ENCODE peak calls at places on chromosomes 1 and 21, in six cellular contexts. R is transverse colon; W is heart right ventricle; K is skeletal muscle cell; O is CD8-positive, alpha-beta memory T cell; Z is CD8-positive, alpha-beta T cell. Y is an unnamed sample.

GRCh38 chr21:36134820-36135390 is at the start of gene CBR3:
- DNase-seq in K (no peak), W (peak; percentile 68), O (peak; percentile 22), R (peak; percentile 55), Z (peak; percentile 34), Y (no peak)

GRCh38 chr1:151193304-151193703 is 3.3 kb upstream of the VPS72 start:
- DNase-seq in Z (no peak), O (no peak), R (no peak), W (no peak), K (no peak), Y (no peak)

GRCh38 chr1:232143315-232143886 is 486.5 kb downstream of the SIPA1L2 start:
- DNase-seq in O (no peak), K (no peak), W (no peak), R (no peak), Z (no peak), Y (no peak)

GRCh38 chr1:92970990-92971689 is 9.9 kb upstream of the DIPK1A start:
- DNase-seq in K (no peak), W (no peak), R (no peak), Z (no peak), O (no peak), Y (no peak)

GRCh38 chr1:183544598-183545297 is 45.5 kb downstream of the NCF2 start:
- DNase-seq in R (no peak), K (no peak), O (no peak), Z (no peak), W (no peak), Y (no peak)

GRCh38 chr1:174800951-174801350 is 198.8 kb upstream of the CACYBP start:
- DNase-seq in Z (no peak), R (no peak), K (no peak), O (no peak), W (no peak), Y (no peak)

GRCh38 chr1:14913475-14914155 is 239.9 kb upstream of the TMEM51 start:
- DNase-seq in K (no peak), Z (no peak), R (no peak), W (no peak), O (no peak), Y (no peak)

GRCh38 chr1:34165422-34165921 is 442 bp upstream of the CSMD2 start:
- DNase-seq in K (no peak), R (no peak), O (no peak), Z (no peak), W (no peak), Y (no peak)

GRCh38 chr1:215526147-215526845 is 40.8 kb upstream of the KCTD3 start:
- DNase-seq in O (no peak), W (no peak), R (no peak), K (no peak), Z (no peak), Y (peak; percentile 55)

GRCh38 chr1:162996261-162996660 is 72.9 kb upstream of the RGS4 start:
- DNase-seq in K (no peak), Z (no peak), R (no peak), O (no peak), W (no peak), Y (no peak)

DNA sequence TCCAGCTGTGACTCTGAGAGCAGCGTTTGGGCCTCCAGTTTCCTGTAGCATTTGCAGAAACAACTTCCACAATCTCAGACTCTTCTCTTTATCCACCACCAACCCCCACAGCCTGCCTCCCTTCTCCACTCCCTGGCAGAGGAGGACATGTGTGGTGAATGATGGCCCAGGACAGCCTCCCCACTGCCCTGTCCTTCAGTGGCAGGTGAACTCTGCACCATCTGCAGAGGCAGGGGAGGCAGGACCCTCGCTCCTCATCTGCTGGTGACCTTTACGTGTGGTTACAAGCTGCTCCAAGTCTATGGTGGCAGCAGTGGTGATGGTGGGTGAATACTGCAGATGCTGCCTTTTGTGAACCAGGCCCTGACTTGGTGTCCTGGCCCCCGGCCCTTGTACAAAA is 82.0 kb downstream of the FCRL5 start:
- DNase-seq in R (no peak), K (no peak), Z (no peak), O (no peak), W (no peak), Y (no peak)
- H3K4me3 ChIP-seq in R (no peak overlapping the region), K (no peak overlapping the region), Z (no peak overlapping the region), O (no peak overlapping the region), W (no peak overlapping the region), Y (no peak overlapping the region)

DNA sequence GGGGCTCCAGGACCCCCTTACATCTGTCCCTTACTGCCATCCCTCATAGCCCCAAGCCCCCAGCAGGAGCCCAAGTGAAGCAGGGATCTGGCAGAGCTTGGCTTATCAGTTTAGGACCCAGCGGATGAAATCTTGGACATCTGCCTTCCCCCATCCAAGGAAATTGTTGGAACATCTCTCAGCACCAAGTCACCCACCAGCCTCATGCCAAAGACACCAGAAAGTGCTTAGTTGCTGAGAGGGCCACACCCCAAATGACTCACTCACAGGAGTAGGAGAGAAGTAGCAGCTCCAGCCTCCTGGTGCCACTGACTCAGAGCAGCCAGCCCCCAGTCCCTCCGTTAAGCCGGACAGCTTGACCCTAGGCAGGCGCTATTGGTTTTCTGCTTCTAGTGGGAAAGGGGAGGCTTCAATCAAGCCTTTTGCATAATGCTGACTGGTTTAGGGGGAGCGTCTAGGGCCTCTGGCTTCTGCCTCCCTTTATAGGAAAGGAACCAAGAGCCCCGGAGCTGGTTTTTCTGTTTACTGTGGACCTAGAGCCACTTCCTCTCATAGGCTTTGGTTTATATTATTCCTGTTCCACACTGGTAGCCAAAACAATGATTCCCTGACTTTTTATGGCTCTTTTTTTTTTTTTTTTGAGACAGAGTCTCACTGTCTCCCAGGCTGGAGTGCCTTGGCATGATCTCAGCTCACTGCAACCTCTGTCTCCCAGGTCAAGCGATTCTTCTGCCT is 114.2 kb upstream of the IPO9 start:
- DNase-seq in W (peak; percentile 60), Z (no peak), K (peak; percentile 100), O (no peak), R (peak; percentile 74), Y (peak; percentile 96)
- H3K4me3 ChIP-seq in W (no peak overlapping the region), Z (no peak overlapping the region), K (no peak overlapping the region), O (no peak overlapping the region), R (no peak overlapping the region), Y (no peak overlapping the region)

GRCh38 chr1:89023026-89023425 is 360 bp upstream of the GBP3 start:
- DNase-seq in R (no peak), K (no peak), Z (no peak), O (no peak), W (no peak), Y (no peak)
- H3K4me3 ChIP-seq in R (no peak overlapping the region), K (peak overlapping the region; percentile 60), Z (peak overlapping the region; percentile 52), O (peak overlapping the region; percentile 82), W (peak overlapping the region; percentile 67), Y (peak overlapping the region; percentile 78)

GRCh38 chr1:23480187-23481025 is 3.6 kb downstream of the ASAP3 start:
- DNase-seq in K (no peak), R (no peak), O (no peak), W (no peak), Z (no peak), Y (no peak)

GRCh38 chr1:23481904-23482303 is 2.1 kb downstream of the ASAP3 start:
- DNase-seq in O (no peak), Z (no peak), W (no peak), R (no peak), K (no peak), Y (no peak)

GRCh38 chr1:23478896-23479790 is 4.8 kb downstream of the ASAP3 start:
- DNase-seq in K (peak; percentile 66), R (peak; percentile 38), O (no peak), W (peak; percentile 85), Z (no peak), Y (no peak)

GRCh38 chr1:23483327-23484252 is at the start of gene ASAP3:
- DNase-seq in R (peak; percentile 36), O (peak; percentile 12), Z (no peak), W (peak; percentile 65), K (no peak), Y (peak; percentile 64)

DNA sequence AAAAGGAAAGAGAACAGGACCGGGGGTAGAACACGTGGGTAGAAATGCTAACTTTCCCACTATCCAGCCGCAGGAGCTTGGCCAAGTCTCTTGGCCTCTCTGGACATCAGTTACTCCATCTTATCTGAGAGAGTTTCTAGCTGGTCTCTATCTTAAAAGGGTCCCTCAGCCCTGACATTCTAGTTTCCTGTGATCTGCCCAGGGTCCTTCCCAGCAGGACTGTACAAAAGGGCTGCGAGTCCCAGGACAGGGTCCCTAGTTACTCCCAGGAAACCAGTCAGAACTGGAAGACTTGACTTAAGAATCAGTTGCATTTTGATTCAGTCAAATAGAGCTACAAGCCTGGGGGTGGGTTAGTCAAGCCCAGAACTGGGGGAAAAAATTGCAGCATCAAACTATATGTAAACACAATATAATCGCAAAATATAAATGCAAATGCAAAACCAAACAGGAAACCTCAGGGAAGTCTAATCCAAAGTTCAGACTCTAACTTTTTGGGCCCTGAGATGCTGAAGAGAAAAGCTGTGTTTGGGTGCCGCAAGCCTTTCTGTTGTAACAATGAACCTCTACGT is 2.9 kb downstream of the ASAP3 start:
- DNase-seq in O (no peak), W (no peak), R (no peak), K (no peak), Z (no peak), Y (no peak)
- H3K4me3 ChIP-seq in O (no peak overlapping the region), W (no peak overlapping the region), R (no peak overlapping the region), K (no peak overlapping the region), Z (no peak overlapping the region), Y (no peak overlapping the region)

GRCh38 chr1:220732621-220733020 is 15.5 kb upstream of the MTARC2 start:
- DNase-seq in R (no peak), O (no peak), Z (no peak), K (no peak), W (no peak), Y (no peak)
- H3K4me3 ChIP-seq in R (no peak overlapping the region), O (no peak overlapping the region), Z (peak overlapping the region; percentile 17), K (no peak overlapping the region), W (peak overlapping the region; percentile 41), Y (no peak overlapping the region)

DNA sequence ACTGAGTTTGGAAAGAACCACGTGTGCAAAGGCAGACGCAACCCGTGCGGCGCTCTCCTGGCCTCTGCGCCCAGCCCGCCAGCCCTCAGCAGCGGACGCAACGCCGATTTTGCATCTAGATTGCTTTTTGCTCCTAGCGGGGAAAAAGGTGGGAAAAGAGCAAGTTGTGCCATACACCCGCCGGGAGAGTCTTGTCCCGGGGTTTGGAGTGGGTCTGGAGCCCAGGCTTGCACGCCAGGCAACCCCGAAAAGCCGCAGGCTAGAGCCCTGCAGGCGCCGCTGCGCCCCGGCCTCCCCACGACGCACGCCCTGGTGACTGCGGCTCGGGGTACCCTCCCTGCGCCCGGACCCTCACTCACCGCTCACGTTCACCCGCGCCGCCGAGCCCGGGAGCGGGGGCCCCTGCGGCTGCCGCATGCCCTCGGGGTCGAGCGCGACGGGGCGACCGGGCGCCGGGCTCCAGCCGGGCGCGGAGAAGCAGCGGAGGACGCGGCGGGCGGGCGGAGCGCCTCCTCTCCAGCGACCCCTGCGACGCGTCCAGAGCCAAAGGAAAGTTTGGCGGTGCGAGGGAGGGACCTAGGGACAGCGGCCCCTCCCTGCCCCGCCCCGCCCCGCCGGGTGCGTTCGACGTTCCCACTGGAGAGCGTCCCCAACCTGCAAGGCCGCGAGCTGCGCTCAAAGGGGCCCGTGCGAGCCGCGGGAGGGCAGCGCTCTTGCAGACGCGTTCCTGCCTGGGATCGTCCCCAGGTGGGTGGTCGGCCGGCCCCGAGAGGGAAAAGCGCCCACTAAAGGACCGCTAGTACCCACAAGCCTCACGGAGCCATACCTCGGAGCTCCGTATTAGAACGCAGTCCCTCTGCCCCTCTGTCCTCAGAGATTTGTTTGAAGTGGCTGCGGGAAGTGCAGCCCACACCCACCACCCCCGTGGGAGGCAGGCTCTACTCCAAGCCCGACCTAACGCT is at the start of gene LPAR3:
- DNase-seq in W (peak; percentile 56), Z (peak; percentile 39), O (peak; percentile 23), R (peak; percentile 51), K (no peak), Y (no peak)
- H3K4me3 ChIP-seq in W (peak within 1 kb of the TSS; percentile 56), Z (peak within 1 kb of the TSS; percentile 56), O (peak within 1 kb of the TSS; percentile 46), R (no peak within 1 kb of the TSS), K (peak within 1 kb of the TSS; percentile 45), Y (peak within 1 kb of the TSS; percentile 39)

GRCh38 chr1:21783679-21784603 is 992 bp upstream of the USP48 start:
- DNase-seq in R (peak; percentile 15), W (peak; percentile 18), O (no peak), Z (no peak), K (no peak), Y (peak; percentile 48)
- H3K4me3 ChIP-seq in R (no peak overlapping the region), W (peak overlapping the region; percentile 93), O (peak overlapping the region; percentile 99), Z (peak overlapping the region; percentile 89), K (peak overlapping the region; percentile 72), Y (peak overlapping the region; percentile 52)

GRCh38 chr1:20179369-20180172 is 6.3 kb upstream of the UBXN10 start:
- DNase-seq in O (no peak), K (no peak), Z (no peak), W (no peak), R (no peak), Y (no peak)
- H3K4me3 ChIP-seq in O (no peak overlapping the region), K (no peak overlapping the region), Z (no peak overlapping the region), W (no peak overlapping the region), R (no peak overlapping the region), Y (no peak overlapping the region)

Y was measured in astrocyte of the cerebellum.